ENCODE peak calls at places on chromosome 11, in six cellular contexts. M is NB4, U is endothelial cell of umbilical vein, T is transverse colon, I is testis, D is K562. Z is an unnamed sample.

GRCh38 chr11:121341609-121342008 is 49.0 kb downstream of the SC5D start:
- DNase-seq in M (no peak), U (no peak), T (peak; percentile 33), I (no peak), D (no peak), Z (no peak)

GRCh38 chr11:65637794-65638317 is at the start of gene SIPA1:
- DNase-seq in M (peak; percentile 89), U (peak; percentile 96), T (peak; percentile 80), I (peak; percentile 70), D (peak; percentile 93), Z (peak; percentile 97)

GRCh38 chr11:3139086-3139440 is 26.0 kb downstream of the OSBPL5 start:
- DNase-seq in M (no peak), U (no peak), T (no peak), I (no peak), D (no peak), Z (no peak)

GRCh38 chr11:27076121-27076589 is 35.5 kb downstream of the BBOX1 start:
- DNase-seq in M (no peak), U (no peak), T (no peak), I (no peak), D (no peak), Z (no peak)

GRCh38 chr11:57277845-57278720 is 41.0 kb upstream of the APLNR start:
- DNase-seq in M (peak; percentile 50), U (peak; percentile 92), T (peak; percentile 75), I (peak; percentile 83), D (peak; percentile 70), Z (peak; percentile 70)

GRCh38 chr11:96095884-96096301 is 172.0 kb upstream of the MTMR2 start:
- DNase-seq in M (no peak), U (no peak), T (peak; percentile 52), I (no peak), D (no peak), Z (no peak)

GRCh38 chr11:74072721-74073120 is 63.8 kb upstream of the UCP3 start:
- DNase-seq in M (no peak), U (no peak), T (no peak), I (no peak), D (no peak), Z (no peak)

GRCh38 chr11:83693279-83693992 is 407.3 kb upstream of the CCDC90B start:
- DNase-seq in M (no peak), U (peak; percentile 6), T (no peak), I (no peak), D (no peak), Z (no peak)

GRCh38 chr11:8833568-8834275 is 77.3 kb upstream of the AKIP1 start:
- DNase-seq in M (peak; percentile 17), U (no peak), T (no peak), I (no peak), D (no peak), Z (no peak)

GRCh38 chr11:95065336-95065735 is 1.4 kb upstream of the SRSF8 start:
- DNase-seq in M (no peak), U (no peak), T (no peak), I (no peak), D (no peak), Z (no peak)

GRCh38 chr11:108346451-108346850 is 120.9 kb downstream of the C11orf65 start:
- DNase-seq in M (no peak), U (no peak), T (no peak), I (no peak), D (no peak), Z (no peak)

GRCh38 chr11:96925862-96926261 is 536.0 kb downstream of the JRKL start:
- DNase-seq in M (no peak), U (no peak), T (no peak), I (no peak), D (no peak), Z (no peak)

GRCh38 chr11:66334605-66335442 is 1.4 kb downstream of the RIN1 start:
- DNase-seq in M (peak; percentile 92), U (no peak), T (no peak), I (no peak), D (no peak), Z (no peak)

GRCh38 chr11:113615773-113616172 is 90.3 kb downstream of the TMPRSS5 start:
- DNase-seq in M (no peak), U (no peak), T (no peak), I (no peak), D (no peak), Z (no peak)

GRCh38 chr11:33040127-33040861 is 922 bp downstream of the TCP11L1 start:
- DNase-seq in M (no peak), U (no peak), T (no peak), I (no peak), D (peak; percentile 21), Z (no peak)

GRCh38 chr11:17073370-17074027 is 4.0 kb downstream of the RPS13 start:
- DNase-seq in M (no peak), U (no peak), T (no peak), I (no peak), D (no peak), Z (no peak)

GRCh38 chr11:17077240-17077519 is 287 bp downstream of the RPS13 start:
- DNase-seq in M (no peak), U (no peak), T (no peak), I (no peak), D (no peak), Z (no peak)

GRCh38 chr11:17076517-17077239 is 789 bp downstream of the RPS13 start:
- DNase-seq in M (peak; percentile 32), U (no peak), T (no peak), I (peak; percentile 25), D (peak; percentile 24), Z (no peak)

GRCh38 chr11:17075506-17075905 is 2.0 kb downstream of the RPS13 start:
- DNase-seq in M (no peak), U (no peak), T (no peak), I (no peak), D (no peak), Z (no peak)

DNA sequence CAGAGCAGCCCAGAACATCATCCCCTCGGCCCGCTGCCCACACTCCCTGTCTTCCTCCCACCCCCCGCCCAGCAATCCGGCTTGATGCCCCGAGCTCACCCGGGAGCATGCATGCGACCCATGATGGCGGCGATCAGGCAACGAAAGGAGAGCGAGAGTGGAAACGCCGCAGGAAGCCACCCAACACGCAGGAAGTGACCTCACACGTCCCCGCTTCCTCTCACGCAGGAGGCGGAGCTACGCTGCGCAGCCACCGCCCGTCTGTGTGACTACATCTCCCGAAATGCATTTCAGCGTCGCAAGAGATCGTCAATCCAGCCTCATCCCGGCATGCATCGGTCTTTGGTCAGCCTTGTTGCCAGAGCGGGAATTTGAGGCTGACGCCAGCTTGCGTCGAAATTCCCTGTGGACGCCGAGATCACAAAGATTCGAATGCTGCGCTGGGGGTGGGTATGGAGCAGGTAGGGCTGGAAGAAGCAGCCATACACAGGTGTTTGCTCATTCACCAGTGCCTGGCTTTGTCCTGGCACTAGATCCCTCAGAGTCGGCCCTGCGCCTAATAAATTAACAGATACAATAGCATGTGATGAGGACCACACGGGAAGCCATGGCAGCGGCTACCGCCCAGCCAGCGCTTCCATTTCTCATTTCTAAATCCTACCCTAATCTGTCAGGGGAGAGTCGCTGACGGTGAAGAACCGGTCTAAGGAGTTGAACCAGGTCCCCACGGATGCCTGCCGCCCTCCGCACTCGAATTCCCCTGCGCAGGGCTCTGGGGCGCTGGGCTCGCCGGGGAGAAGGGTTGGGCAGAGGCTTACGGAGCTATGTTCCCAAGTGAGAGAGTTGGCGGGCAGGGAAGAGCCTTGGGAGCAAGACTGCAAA is at the start of gene RPS13:
- DNase-seq in M (peak; percentile 99), U (peak; percentile 100), T (peak; percentile 97), I (peak; percentile 99), D (peak; percentile 99), Z (peak; percentile 92)
- TF ChIP-seq POLR2A in M (peak; percentile 94), U (peak; percentile 99), T (peak; percentile 92), I (no peak), D (peak; percentile 99), Z (peak; percentile 93)

DNA sequence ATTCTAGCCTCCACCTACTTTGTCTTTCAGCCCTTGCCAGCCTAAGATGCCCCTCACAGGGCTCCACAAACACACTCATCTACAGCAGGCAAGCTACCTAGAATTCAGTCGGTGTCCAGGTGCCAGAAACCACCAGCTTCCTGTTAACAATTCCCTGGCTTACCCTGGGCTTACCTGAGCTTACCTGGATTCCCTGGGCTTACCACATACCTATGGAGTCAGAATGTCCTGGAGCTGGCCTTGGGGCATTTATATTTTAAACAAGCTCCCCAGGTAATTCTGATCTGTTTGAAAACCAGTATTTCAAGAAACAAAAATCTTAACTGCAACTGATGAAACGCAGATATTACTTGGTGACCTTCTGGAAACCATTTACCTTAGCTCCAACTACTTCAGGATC is 123.6 kb downstream of the SLC1A2 start:
- DNase-seq in M (no peak), U (no peak), T (no peak), I (no peak), D (no peak), Z (no peak)
- TF ChIP-seq POLR2A in M (no peak), U (no peak), T (no peak), I (no peak), D (no peak), Z (no peak)

DNA sequence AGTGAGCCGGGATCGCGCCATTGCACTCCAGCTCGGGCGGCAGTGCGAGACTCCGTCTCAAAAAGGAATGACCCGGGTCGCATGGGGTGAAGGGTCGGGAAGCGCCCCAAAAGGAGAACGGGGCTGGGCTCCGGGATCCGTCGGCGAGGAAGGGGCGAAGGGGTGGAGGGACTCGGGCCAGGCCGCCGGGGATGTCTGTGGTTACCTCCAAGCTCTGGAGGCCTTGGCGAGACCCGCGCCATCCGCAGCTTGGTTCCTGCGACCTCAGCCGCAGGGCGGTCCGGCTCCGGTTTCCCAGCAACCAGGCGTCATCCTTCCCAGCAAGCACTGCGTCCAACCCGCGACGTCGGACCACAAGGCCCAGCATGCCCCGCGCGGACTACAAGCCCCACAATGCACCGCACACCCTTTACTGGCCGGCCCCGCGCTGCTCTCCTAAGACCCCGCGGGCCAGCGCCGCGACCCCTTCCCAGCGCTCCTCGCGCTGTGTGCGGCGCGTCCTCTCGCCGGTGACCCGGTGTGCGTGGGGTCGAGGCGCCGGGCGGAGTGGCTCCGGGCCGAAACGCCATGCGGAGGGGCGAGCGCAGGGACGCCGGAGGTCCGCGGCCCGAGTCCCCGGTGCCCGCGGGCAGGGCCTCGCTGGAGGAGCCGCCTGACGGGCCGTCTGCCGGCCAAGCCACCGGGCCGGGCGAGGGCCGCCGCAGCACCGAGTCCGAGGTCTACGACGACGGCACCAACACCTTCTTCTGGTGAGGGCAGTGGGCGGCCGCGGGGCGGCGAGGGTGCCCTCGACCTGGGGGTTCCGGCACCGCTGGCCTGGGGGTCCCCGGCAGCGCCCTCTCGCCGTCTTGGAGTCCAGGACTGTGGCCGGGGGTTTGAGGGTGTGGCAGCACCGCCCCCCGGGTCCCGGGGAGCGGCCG is at the start of gene PTDSS2:
- DNase-seq in M (peak; percentile 97), U (peak; percentile 95), T (peak; percentile 97), I (peak; percentile 98), D (peak; percentile 98), Z (peak; percentile 94)
- TF ChIP-seq POLR2A in M (peak; percentile 45), U (peak; percentile 88), T (peak; percentile 75), I (peak; percentile 31), D (peak; percentile 79), Z (peak; percentile 62)

DNA sequence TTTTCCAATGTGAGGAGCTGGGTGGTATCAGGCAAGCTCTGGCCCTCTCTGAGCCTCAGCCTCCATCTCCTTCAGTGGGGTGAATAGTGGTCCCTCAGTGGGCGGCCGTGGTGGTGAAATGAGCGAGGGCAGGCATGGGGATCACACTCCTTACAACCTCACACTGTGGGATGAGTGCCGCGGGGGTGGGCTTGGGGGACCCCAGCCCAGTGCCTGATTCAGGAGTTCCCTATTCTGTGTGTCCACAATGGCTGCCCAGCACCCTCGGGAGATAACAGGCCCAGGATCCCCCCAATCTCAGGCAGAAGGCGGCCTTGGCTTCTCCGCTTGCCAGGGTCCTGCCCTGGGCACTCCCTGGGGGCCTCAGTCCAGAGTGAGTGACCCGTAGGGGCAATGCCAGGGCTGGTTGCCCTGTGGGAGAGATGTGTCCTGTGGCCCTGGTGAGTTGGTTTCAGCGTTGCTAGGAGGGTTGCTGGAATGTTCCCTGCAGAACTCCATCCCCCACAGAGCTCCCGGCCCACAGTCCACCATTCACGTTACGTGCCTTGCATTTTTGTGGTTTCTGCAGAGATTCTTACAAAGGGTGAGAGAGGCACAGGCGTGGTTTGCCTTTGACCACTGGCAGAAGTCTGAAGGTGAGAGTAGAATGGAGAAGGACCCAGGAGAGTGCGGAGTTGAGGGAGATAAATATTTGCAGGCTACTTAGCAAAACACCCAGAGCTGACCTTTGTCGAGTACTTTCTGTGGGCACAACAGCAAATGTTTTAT is 2.9 kb downstream of the ALDH3B1 start:
- DNase-seq in M (no peak), U (no peak), T (no peak), I (no peak), D (no peak), Z (peak; percentile 88)
- TF ChIP-seq POLR2A in M (no peak), U (no peak), T (no peak), I (no peak), D (no peak), Z (peak; percentile 26)